ENCODE peak calls at places on chromosomes 2 and 18, in six cellular contexts. O is HepG2, S is A549, H is IMR-90, I is K562, Q is GM12878. U is an unnamed sample.

GRCh38 chr18:9737814-9738160 is 29.7 kb downstream of the RAB31 start:
- DNase-seq in O (no peak), I (no peak), H (no peak), Q (no peak), S (no peak), U (peak; percentile 24)

GRCh38 chr18:62877448-62878221 is 162.3 kb downstream of the PHLPP1 start:
- DNase-seq in H (peak; percentile 65), Q (no peak), S (no peak), I (no peak), O (peak; percentile 30), U (no peak)

GRCh38 chr18:46387426-46388131 is 269.4 kb downstream of the LOXHD1 start:
- DNase-seq in O (no peak), H (no peak), I (no peak), Q (no peak), S (no peak), U (no peak)

GRCh38 chr2:236769981-236770671 is 200.5 kb downstream of the ACKR3 start:
- DNase-seq in H (peak; percentile 87), I (no peak), O (no peak), Q (no peak), S (peak; percentile 69), U (no peak)

GRCh38 chr2:236176417-236176816 is 8.2 kb upstream of the GBX2 start:
- DNase-seq in S (peak; percentile 80), I (peak; percentile 62), H (peak; percentile 25), Q (no peak), O (peak; percentile 64), U (peak; percentile 42)

GRCh38 chr18:11324956-11325873 is 175.8 kb upstream of the PIEZO2 start:
- DNase-seq in I (no peak), O (peak; percentile 55), S (no peak), Q (peak; percentile 63), H (peak; percentile 85), U (no peak)

GRCh38 chr18:51433296-51433695 is 235.8 kb upstream of the MEX3C start:
- DNase-seq in S (no peak), I (no peak), H (no peak), O (no peak), Q (no peak), U (no peak)

GRCh38 chr2:113157108-113157896 is 16.5 kb upstream of the PSD4 start:
- DNase-seq in H (no peak), I (peak; percentile 66), Q (no peak), O (no peak), S (no peak), U (peak; percentile 59)

GRCh38 chr2:149715894-149716293 is 128.3 kb upstream of the MMADHC start:
- DNase-seq in Q (no peak), O (no peak), S (no peak), H (no peak), I (no peak), U (no peak)

GRCh38 chr18:61578846-61579245 is 245.6 kb downstream of the CDH20 start:
- DNase-seq in Q (no peak), S (no peak), H (no peak), O (no peak), I (no peak), U (no peak)

GRCh38 chr2:46390036-46390435 is 89.3 kb upstream of the TMEM247 start:
- DNase-seq in S (no peak), I (no peak), H (no peak), O (no peak), Q (no peak), U (no peak)

GRCh38 chr2:9097239-9097638 is 93.8 kb upstream of the MBOAT2 start:
- DNase-seq in O (no peak), Q (no peak), H (no peak), I (no peak), S (no peak), U (no peak)

GRCh38 chr2:138648606-138649005 is 131.6 kb downstream of the NXPH2 start:
- DNase-seq in I (no peak), S (no peak), Q (no peak), O (no peak), H (no peak), U (no peak)

GRCh38 chr2:239946570-239947311 is 78.4 kb downstream of the NDUFA10 start:
- DNase-seq in H (no peak), Q (no peak), I (no peak), O (no peak), S (no peak), U (no peak)

GRCh38 chr18:415627-416612 is 84.6 kb downstream of the COLEC12 start:
- DNase-seq in O (no peak), I (no peak), Q (no peak), H (peak; percentile 81), S (no peak), U (no peak)

GRCh38 chr2:45318675-45319074 is 292.4 kb downstream of the SRBD1 start:
- DNase-seq in I (no peak), S (no peak), Q (no peak), H (no peak), O (no peak), U (no peak)

GRCh38 chr18:36023336-36023735 is 44.0 kb downstream of the RPRD1A start:
- DNase-seq in O (no peak), Q (no peak), S (no peak), I (no peak), H (no peak), U (no peak)

GRCh38 chr2:80231421-80231820 is 73.1 kb downstream of the LRRTM1 start:
- DNase-seq in S (no peak), Q (no peak), H (no peak), I (no peak), O (no peak), U (no peak)

GRCh38 chr2:235709124-235709813 is 215.4 kb downstream of the AGAP1 start:
- DNase-seq in H (peak; percentile 29), O (peak; percentile 48), Q (no peak), I (no peak), S (peak; percentile 31), U (no peak)

GRCh38 chr18:35110554-35111058 is 69.4 kb downstream of the MAPRE2 start:
- DNase-seq in I (peak; percentile 84), O (no peak), Q (no peak), H (peak; percentile 26), S (no peak), U (no peak)

GRCh38 chr2:70918016-70918415 is 17.7 kb upstream of the ATP6V1B1 start:
- DNase-seq in S (no peak), O (no peak), Q (no peak), I (no peak), H (no peak), U (no peak)

GRCh38 chr2:235545369-235546150 is 51.7 kb downstream of the AGAP1 start:
- DNase-seq in S (no peak), Q (no peak), I (no peak), H (no peak), O (no peak), U (no peak)

DNA sequence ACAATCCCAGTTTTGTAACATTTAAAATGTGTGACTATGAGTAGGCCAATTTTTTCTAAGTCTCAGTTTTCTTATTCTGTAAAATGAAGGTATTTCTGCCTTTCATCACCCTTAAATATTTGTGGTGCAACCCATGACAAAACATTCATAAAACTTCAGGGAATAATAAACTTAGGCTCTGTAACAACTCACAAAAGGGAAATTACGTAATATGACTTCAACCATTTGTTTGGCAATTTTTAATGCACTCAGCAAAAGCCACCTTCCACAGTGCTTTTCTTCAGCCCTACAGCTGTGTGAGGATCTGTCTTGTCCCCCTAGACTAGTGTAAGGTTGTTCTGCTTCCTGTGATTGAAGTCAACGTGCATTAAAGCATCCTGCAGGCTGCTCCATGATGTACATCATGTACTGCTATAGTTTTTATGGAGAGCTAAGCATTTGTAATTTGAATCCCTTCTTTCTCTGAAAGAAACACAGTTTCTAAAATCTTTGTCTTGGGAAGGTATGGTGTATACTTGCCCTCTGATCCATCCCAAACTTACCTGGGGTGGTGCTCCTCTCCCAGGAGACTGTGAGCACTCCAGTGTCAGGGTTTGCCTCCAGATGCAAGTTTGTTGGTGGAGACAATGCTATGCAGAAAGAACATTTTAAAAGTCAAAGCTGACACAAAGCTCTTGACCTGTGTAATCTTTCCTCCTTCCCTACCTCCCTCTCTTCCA is 39.1 kb downstream of the FN1 start:
- DNase-seq in S (no peak), O (no peak), I (no peak), Q (no peak), H (peak; percentile 82), U (no peak)
- TF ChIP-seq BHLHE40 in S (no peak), O (no peak), I (no peak), Q (no peak), H (no peak), U (no peak)

GRCh38 chr2:177885828-177886466 is 186.6 kb downstream of the PDE11A start:
- DNase-seq in S (no peak), Q (no peak), O (no peak), H (no peak), I (no peak), U (no peak)
- TF ChIP-seq BHLHE40 in S (no peak), Q (no peak), O (no peak), H (no peak), I (no peak), U (no peak)

DNA sequence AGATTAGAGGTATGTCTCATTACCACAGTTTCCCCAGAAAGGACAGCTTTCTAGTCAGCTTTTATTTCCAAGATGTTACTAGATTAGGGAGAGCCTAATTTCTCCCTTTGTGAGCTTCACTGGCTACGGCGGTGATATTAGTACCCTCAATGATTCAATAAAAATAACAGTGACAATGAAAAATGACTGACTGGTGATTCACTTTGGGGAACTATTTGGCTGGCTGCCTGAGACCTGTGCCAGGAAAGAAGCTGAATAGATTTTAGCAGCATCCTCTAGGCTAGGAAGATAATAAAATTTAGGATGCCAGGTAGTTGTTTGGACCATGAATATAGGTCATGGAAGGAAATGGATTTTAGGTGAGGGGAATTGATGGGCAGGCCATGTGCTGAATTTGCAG is 178.7 kb downstream of the FMNL2 start:
- DNase-seq in O (no peak), S (peak; percentile 29), I (no peak), Q (no peak), H (peak; percentile 56), U (no peak)
- TF ChIP-seq BHLHE40 in O (no peak), S (no peak), I (no peak), Q (no peak), H (no peak), U (no peak)

DNA sequence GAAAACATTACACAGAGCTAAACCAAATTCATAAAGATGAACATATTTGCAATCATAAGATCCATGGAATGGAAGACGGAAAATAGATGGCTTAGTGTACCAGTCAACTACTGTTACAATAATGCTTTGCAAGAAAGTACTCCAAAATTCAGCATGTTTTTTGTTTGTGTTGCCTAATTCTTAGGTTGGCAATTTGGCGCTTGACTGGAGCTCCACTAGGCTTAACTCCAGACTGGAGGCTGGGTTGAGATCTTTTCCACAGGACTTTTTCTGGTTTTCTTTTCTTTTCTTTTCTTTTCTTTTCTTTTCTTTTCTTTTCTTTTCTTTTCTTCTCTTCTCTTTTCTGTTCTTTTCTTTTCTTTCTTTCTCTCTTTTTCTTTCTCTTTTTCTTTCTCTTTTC is 600.6 kb upstream of the SYT4 start:
- DNase-seq in S (no peak), Q (no peak), O (no peak), H (no peak), I (no peak), U (no peak)
- TF ChIP-seq BHLHE40 in S (no peak), Q (no peak), O (no peak), H (no peak), I (no peak), U (no peak)